ENCODE peak calls at places on chromosomes 16 and 17, in four cellular contexts. K, W, C and R are unnamed samples. For H3K9me3, the result is how much of the 10 kb centered on the place peaks cover.

GRCh38 chr17:3576970-3577369 is 19.4 kb upstream of the TRPV3 start:
- DNase-seq in K (no peak), W (no peak), C (no peak), R (no peak)

GRCh38 chr17:50493744-50494143 is 14.5 kb upstream of the MYCBPAP start:
- DNase-seq in K (no peak), C (no peak), W (no peak), R (no peak)

GRCh38 chr16:72878301-72879269 is 169.3 kb downstream of the ZFHX3 start:
- DNase-seq in W (peak), K (peak), C (no peak), R (no peak)

GRCh38 chr17:82058230-82058854 is 6.6 kb downstream of the GPS1 start:
- DNase-seq in W (no peak), C (no peak), K (no peak), R (no peak)

GRCh38 chr17:44878627-44879221 is 20.5 kb downstream of the EFTUD2 start:
- DNase-seq in C (peak), K (peak), W (peak), R (no peak)

GRCh38 chr16:74275031-74275636 is 21.5 kb upstream of the PSMD7 start:
- DNase-seq in K (no peak), W (peak), C (no peak), R (no peak)

GRCh38 chr16:62035115-62036092 is 834 bp downstream of the CDH8 start:
- DNase-seq in K (no peak), W (no peak), C (no peak), R (no peak)

GRCh38 chr17:68060336-68060735 is 24.8 kb downstream of the KPNA2 start:
- DNase-seq in K (no peak), W (no peak), C (no peak), R (no peak)

GRCh38 chr17:61466246-61466645 is 14.0 kb downstream of the TBX4 start:
- DNase-seq in C (no peak), K (no peak), W (no peak), R (no peak)

GRCh38 chr17:8392274-8392673 is 5.4 kb downstream of the RNF222 start:
- DNase-seq in W (no peak), K (no peak), C (no peak), R (no peak)

GRCh38 chr17:56316604-56317003 is 163.3 kb downstream of the ANKFN1 start:
- DNase-seq in C (no peak), K (no peak), W (no peak), R (no peak)

GRCh38 chr16:76532188-76532973 is 255.2 kb downstream of the CNTNAP4 start:
- DNase-seq in W (no peak), C (peak), K (no peak), R (no peak)

GRCh38 chr17:82874011-82874835 is 34.4 kb upstream of the ZNF750 start:
- DNase-seq in C (no peak), K (no peak), W (no peak), R (peak)

GRCh38 chr17:27155866-27156265 is 138.0 kb upstream of the WSB1 start:
- DNase-seq in K (no peak), C (no peak), W (no peak), R (peak)
- H3K9me3 ChIP-seq in K (under half), C (under half), W (under half), R (under half)

GRCh38 chr17:78344666-78345065 is 15.2 kb downstream of the SOCS3 start:
- DNase-seq in C (no peak), K (no peak), W (no peak), R (no peak)

GRCh38 chr17:78343099-78343432 is 16.8 kb downstream of the SOCS3 start:
- DNase-seq in C (peak), K (peak), W (peak), R (peak)

GRCh38 chr17:78345172-78345571 is 14.7 kb downstream of the SOCS3 start:
- DNase-seq in W (no peak), C (no peak), K (no peak), R (no peak)

GRCh38 chr17:78342438-78343098 is 17.3 kb downstream of the SOCS3 start:
- DNase-seq in C (no peak), W (peak), K (peak), R (peak)

DNA sequence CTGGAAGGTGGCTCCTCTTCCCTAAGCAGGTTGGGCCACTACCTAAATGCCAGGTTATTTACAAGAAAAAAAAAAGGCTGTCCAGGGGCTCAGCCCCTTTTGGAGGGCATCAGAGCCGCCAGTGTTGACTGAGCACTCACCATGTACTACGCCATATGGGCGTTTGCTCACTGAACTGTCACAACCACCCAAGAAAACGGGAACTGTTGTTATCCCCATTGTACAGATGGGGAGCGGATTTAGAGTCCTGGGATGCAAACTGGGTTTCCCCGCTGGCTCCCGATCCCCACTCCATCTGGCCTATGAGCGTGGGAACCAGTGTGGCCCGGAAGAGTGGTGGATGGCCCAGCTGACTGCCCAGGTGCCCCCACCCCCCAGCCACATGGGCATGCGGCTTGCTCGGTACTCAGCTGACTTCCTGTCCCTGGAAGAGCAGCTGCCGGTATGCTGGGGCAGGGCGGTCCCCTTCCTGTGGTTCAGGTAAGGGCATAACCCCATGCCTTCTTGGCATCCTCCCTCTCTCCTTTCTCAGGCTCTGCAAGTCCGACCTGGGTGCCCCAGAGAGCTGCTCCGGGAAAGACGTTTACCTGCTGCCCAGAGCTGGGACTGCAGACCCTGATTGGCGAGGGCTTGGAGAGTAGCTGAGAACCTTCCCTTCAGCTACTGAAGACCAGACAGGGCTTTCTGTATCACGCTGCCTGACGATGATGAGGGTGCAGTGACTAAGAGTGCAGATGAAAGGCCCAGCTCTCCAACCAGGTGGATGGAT is 16.3 kb downstream of the SOCS3 start:
- DNase-seq in W (no peak), C (no peak), K (no peak), R (no peak)
- H3K9me3 ChIP-seq in W (under half), C (under half), K (under half), R (under half)

GRCh38 chr17:58148609-58149008 is 425 bp downstream of the OR4D1 start:
- DNase-seq in K (no peak), C (no peak), W (no peak), R (no peak)
- H3K9me3 ChIP-seq in K (under half), C (under half), W (under half), R (under half)

GRCh38 chr17:74114881-74115470 is 88.5 kb upstream of the RPL38 start:
- DNase-seq in K (no peak), W (no peak), C (no peak), R (no peak)
- H3K9me3 ChIP-seq in K (under half), W (under half), C (under half), R (under half)